ENCODE peak calls at places on chromosome 2, in eight cellular contexts. H is breast epithelium, L is GM12891, D is IMR-90, M is stomach, J is spleen, X is right lobe of liver, W is heart left ventricle. V is an unnamed sample.

GRCh38 chr2:45432406-45432805 is 178.7 kb downstream of the SRBD1 start:
- DNase-seq in H (no peak), L (no peak), D (peak; percentile 12), M (no peak), J (no peak), X (no peak), W (no peak), V (no peak)

GRCh38 chr2:30422437-30422805 is 24.6 kb upstream of the LCLAT1 start:
- DNase-seq in H (no peak), L (peak; percentile 28), D (peak; percentile 42), M (peak; percentile 32), J (peak; percentile 85), X (no peak), W (peak; percentile 38), V (peak; percentile 59)

GRCh38 chr2:240586919-240587800 is 626 bp downstream of the CAPN10 start:
- DNase-seq in H (no peak), L (no peak), D (no peak), M (peak; percentile 51), J (peak; percentile 64), X (no peak), W (no peak), V (peak; percentile 65)

GRCh38 chr2:187553908-187554703 is at the start of gene TFPI:
- DNase-seq in H (no peak), L (no peak), D (peak; percentile 78), M (no peak), J (no peak), X (peak; percentile 67), W (peak; percentile 26), V (no peak)

GRCh38 chr2:44741507-44741906 is 200.0 kb upstream of the SIX3 start:
- DNase-seq in H (no peak), L (no peak), D (no peak), M (no peak), J (no peak), X (no peak), W (no peak), V (no peak)

GRCh38 chr2:8223731-8224678 is 457.9 kb upstream of the ID2 start:
- DNase-seq in H (no peak), L (no peak), D (no peak), M (no peak), J (no peak), X (no peak), W (no peak), V (no peak)

GRCh38 chr2:165056585-165056984 is 101.3 kb upstream of the SLC38A11 start:
- DNase-seq in H (no peak), L (no peak), D (no peak), M (no peak), J (no peak), X (no peak), W (no peak), V (no peak)

GRCh38 chr2:58720033-58720769 is 479.1 kb upstream of the FANCL start:
- DNase-seq in H (no peak), L (no peak), D (no peak), M (no peak), J (no peak), X (no peak), W (no peak), V (no peak)

GRCh38 chr2:206533977-206534376 is 90.6 kb downstream of the ADAM23 start:
- DNase-seq in H (no peak), L (no peak), D (no peak), M (no peak), J (no peak), X (no peak), W (no peak), V (no peak)

GRCh38 chr2:13193900-13194299 is 477.2 kb downstream of the TRIB2 start:
- DNase-seq in H (no peak), L (no peak), D (peak; percentile 16), M (no peak), J (no peak), X (no peak), W (no peak), V (no peak)

GRCh38 chr2:196169521-196169920 is 1.9 kb downstream of the STK17B start:
- DNase-seq in H (no peak), L (no peak), D (no peak), M (no peak), J (no peak), X (no peak), W (no peak), V (no peak)

GRCh38 chr2:96291751-96292150 is 13.6 kb downstream of the SNRNP200 start:
- DNase-seq in H (no peak), L (no peak), D (no peak), M (no peak), J (peak; percentile 59), X (no peak), W (no peak), V (no peak)

GRCh38 chr2:215517391-215517790 is 81.5 kb upstream of the FN1 start:
- DNase-seq in H (no peak), L (no peak), D (no peak), M (no peak), J (no peak), X (no peak), W (no peak), V (no peak)

GRCh38 chr2:236241181-236242056 is 22.8 kb downstream of the ASB18 start:
- DNase-seq in H (no peak), L (no peak), D (no peak), M (no peak), J (no peak), X (no peak), W (no peak), V (no peak)

GRCh38 chr2:42601076-42601475 is 32.6 kb downstream of the MTA3 start:
- DNase-seq in H (no peak), L (no peak), D (peak; percentile 3), M (no peak), J (no peak), X (no peak), W (no peak), V (no peak)

GRCh38 chr2:108988796-108989713 is at the start of gene EDAR:
- DNase-seq in H (peak; percentile 47), L (peak; percentile 41), D (no peak), M (peak; percentile 63), J (no peak), X (peak; percentile 79), W (peak; percentile 24), V (peak; percentile 69)

GRCh38 chr2:46945671-46946070 is 30.1 kb upstream of the MCFD2 start:
- DNase-seq in H (no peak), L (no peak), D (no peak), M (no peak), J (no peak), X (no peak), W (no peak), V (no peak)

GRCh38 chr2:42755161-42755900 is 8.6 kb downstream of the OXER1 start:
- DNase-seq in H (no peak), L (no peak), D (no peak), M (no peak), J (no peak), X (no peak), W (no peak), V (no peak)

GRCh38 chr2:65749549-65749948 is 317.1 kb upstream of the SPRED2 start:
- DNase-seq in H (no peak), L (no peak), D (peak; percentile 59), M (no peak), J (no peak), X (no peak), W (no peak), V (no peak)

DNA sequence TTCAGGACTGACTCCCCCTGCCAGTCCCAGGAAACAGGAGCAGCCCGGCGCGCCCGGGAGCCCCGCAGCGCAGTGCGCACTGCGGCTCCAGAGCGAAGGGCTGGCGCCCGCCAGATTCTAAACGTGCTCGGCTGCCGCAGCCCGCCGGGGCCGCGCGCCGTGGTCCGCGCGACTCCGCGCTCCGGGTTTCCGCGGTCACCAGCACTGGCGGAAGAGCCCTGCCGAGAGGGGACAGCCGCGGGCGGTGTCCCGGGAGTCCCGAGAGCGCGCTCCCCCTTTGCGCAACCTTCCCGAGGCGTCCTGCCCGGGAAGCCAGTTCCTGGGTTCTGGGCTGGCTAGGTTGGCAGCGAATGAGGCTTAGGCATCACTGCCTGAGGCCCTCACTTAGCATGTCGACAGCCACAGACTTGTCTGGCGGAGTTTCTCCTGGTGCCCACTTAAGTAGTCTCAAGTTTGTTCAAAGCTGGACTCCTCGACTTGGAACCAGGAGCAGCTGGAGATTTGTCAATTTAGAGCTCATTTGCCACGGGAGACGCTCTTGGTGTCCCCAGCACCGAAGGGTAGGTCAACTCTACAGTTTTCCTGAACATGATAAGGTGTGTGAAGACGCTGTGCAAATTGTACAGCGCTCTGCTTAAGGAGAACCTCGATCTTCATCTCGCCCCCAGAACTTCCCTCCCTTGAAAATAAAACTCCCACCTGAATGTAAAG is 1.5 kb upstream of the VSNL1 start:
- DNase-seq in H (peak; percentile 80), L (peak; percentile 30), D (peak; percentile 41), M (peak; percentile 78), J (no peak), X (peak; percentile 94), W (peak; percentile 72), V (peak; percentile 80)
- TF ChIP-seq POLR2A in H (no peak), L (no peak), D (no peak), M (no peak), J (no peak), X (peak; percentile 69), W (no peak), V (peak; percentile 80)

GRCh38 chr2:241673797-241674725 is 12.6 kb downstream of the DTYMK start:
- DNase-seq in H (no peak), L (no peak), D (no peak), M (no peak), J (no peak), X (no peak), W (peak; percentile 45), V (no peak)
- TF ChIP-seq POLR2A in H (no peak), L (no peak), D (no peak), M (no peak), J (no peak), X (no peak), W (no peak), V (no peak)

GRCh38 chr2:10448646-10449480 is 736 bp upstream of the ODC1 start:
- DNase-seq in H (peak; percentile 64), L (peak; percentile 96), D (peak; percentile 87), M (peak; percentile 94), J (peak; percentile 98), X (peak; percentile 96), W (peak; percentile 93), V (peak; percentile 95)
- TF ChIP-seq POLR2A in H (no peak), L (peak; percentile 71), D (no peak), M (no peak), J (no peak), X (peak; percentile 74), W (no peak), V (peak; percentile 89)

DNA sequence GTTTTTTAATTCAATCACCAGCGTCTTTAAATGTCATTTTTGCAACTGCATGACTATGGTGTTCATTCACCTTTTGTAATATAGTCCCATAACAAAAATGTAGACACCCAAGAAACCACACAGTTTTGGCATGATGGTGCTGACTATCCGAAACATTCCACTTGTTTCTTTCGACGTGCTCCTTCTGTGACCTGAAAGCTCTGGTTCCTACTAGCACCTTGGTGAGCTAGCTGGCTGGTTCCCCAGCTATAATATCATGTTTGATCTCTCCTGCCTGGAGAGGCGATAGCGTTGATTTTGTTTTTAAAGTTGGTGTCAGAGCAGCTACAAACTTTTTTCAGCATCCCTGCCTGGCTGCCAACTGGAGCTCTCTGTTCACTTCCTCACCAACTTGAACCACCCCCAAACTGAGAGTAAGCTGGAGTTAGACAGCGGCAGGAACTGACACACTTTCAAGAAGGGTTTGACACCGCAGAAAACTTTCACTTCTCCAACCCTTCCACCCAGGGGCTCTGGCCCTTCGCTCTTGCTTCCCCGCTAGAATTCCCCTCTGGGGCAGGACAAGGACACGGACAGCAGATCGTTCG is 1.1 kb downstream of the ATAD2B start:
- DNase-seq in H (peak; percentile 51), L (peak; percentile 54), D (peak; percentile 68), M (peak; percentile 52), J (no peak), X (peak; percentile 62), W (peak; percentile 58), V (peak; percentile 73)
- TF ChIP-seq POLR2A in H (no peak), L (peak; percentile 93), D (no peak), M (no peak), J (no peak), X (peak; percentile 19), W (no peak), V (peak; percentile 56)

V was measured in transverse colon.